ENCODE peak calls at places on chromosome 16, in seven cellular contexts. N, B, C, L, H, Y and U are unnamed samples.

GRCh38 chr16:55061126-55061525 is 130.5 kb downstream of the IRX5 start:
- DNase-seq in N (no peak), C (no peak), Y (no peak), B (no peak), H (no peak), L (no peak), U (no peak)

GRCh38 chr16:5062051-5062450 is 3.7 kb downstream of the C16orf89 start:
- DNase-seq in Y (no peak), C (no peak), N (no peak), L (no peak), B (no peak), H (no peak), U (no peak)

GRCh38 chr16:31219154-31219741 is 2.3 kb upstream of the PYDC1 start:
- DNase-seq in H (no peak), N (no peak), B (no peak), C (no peak), L (no peak), Y (no peak), U (no peak)

GRCh38 chr16:30557397-30557949 is 701 bp downstream of the ZNF764 start:
- DNase-seq in N (no peak), Y (no peak), H (no peak), L (no peak), B (no peak), C (peak), U (no peak)

GRCh38 chr16:47887496-47887895 is 268.3 kb downstream of the ABCC12 start:
- DNase-seq in C (no peak), Y (no peak), L (no peak), N (no peak), H (no peak), B (no peak), U (no peak)

GRCh38 chr16:48862087-48862532 is 252.1 kb upstream of the N4BP1 start:
- DNase-seq in H (peak), L (no peak), B (no peak), C (no peak), N (no peak), Y (no peak), U (no peak)

GRCh38 chr16:86313631-86314030 is 196.7 kb upstream of the FOXF1 start:
- DNase-seq in N (no peak), L (no peak), B (no peak), C (no peak), H (no peak), Y (no peak), U (no peak)

GRCh38 chr16:55543470-55543869 is 23.0 kb upstream of the CAPNS2 start:
- DNase-seq in L (peak), N (no peak), C (no peak), Y (no peak), B (no peak), H (no peak), U (no peak)

GRCh38 chr16:85220125-85220839 is 108.0 kb upstream of the CIBAR2 start:
- DNase-seq in Y (peak), N (peak), L (no peak), C (no peak), B (no peak), H (peak), U (peak)

GRCh38 chr16:56312556-56312955 is 112.8 kb downstream of the AMFR start:
- DNase-seq in H (no peak), L (no peak), N (no peak), Y (no peak), B (no peak), C (no peak), U (no peak)

GRCh38 chr16:67115649-67116048 is 5.9 kb downstream of the PHAF1 start:
- DNase-seq in L (no peak), C (no peak), H (peak), Y (no peak), B (no peak), N (no peak), U (no peak)

GRCh38 chr16:79726902-79727301 is 126.4 kb upstream of the MAF start:
- DNase-seq in N (no peak), L (no peak), B (no peak), Y (no peak), H (no peak), C (no peak), U (no peak)

GRCh38 chr16:65758620-65759019 is 607.9 kb upstream of the CDH5 start:
- DNase-seq in C (no peak), H (no peak), B (no peak), Y (no peak), L (no peak), N (no peak), U (no peak)

GRCh38 chr16:50889746-50890145 is 147.9 kb downstream of the CYLD start:
- DNase-seq in Y (no peak), N (no peak), L (no peak), H (no peak), C (no peak), B (no peak), U (no peak)

GRCh38 chr16:85004587-85005205 is 6.6 kb downstream of the ZDHHC7 start:
- DNase-seq in B (no peak), N (no peak), C (no peak), Y (peak), H (peak), L (peak), U (no peak)

GRCh38 chr16:641326-642188 is at the start of gene MCRIP2:
- DNase-seq in H (no peak), Y (peak), B (peak), C (peak), N (no peak), L (no peak), U (no peak)

GRCh38 chr16:47712276-47713224 is 251.4 kb downstream of the PHKB start:
- DNase-seq in Y (no peak), H (no peak), N (no peak), L (no peak), C (no peak), B (no peak), U (no peak)

GRCh38 chr16:13999895-14000425 is 71.2 kb upstream of the MRTFB start:
- DNase-seq in H (no peak), Y (no peak), L (no peak), B (no peak), C (no peak), N (no peak), U (no peak)

GRCh38 chr16:71262391-71262790 is 26.8 kb downstream of the CMTR2 start:
- DNase-seq in C (no peak), B (no peak), Y (no peak), L (no peak), N (no peak), H (no peak), U (no peak)

GRCh38 chr16:14485131-14485551 is 144.9 kb downstream of the PARN start:
- DNase-seq in N (no peak), Y (no peak), H (no peak), L (no peak), C (no peak), B (no peak), U (no peak)

GRCh38 chr16:69049146-69049545 is 56.3 kb upstream of the HAS3 start:
- DNase-seq in N (no peak), Y (no peak), C (no peak), B (no peak), H (peak), L (peak), U (no peak)

GRCh38 chr16:66814734-66815133 is 13.3 kb upstream of the TERB1 start:
- DNase-seq in N (no peak), B (no peak), Y (no peak), C (no peak), H (no peak), L (no peak), U (no peak)

GRCh38 chr16:48284772-48285409 is 37.6 kb upstream of the ABCC11 start:
- DNase-seq in B (no peak), N (no peak), L (no peak), C (peak), Y (no peak), H (no peak), U (no peak)

GRCh38 chr16:73057369-73058210 is 9.7 kb upstream of the ZFHX3 start:
- DNase-seq in B (peak), N (no peak), C (no peak), L (no peak), H (no peak), Y (no peak), U (no peak)

GRCh38 chr16:24670623-24671454 is 58.6 kb upstream of the TNRC6A start:
- DNase-seq in H (no peak), C (no peak), L (peak), N (no peak), B (no peak), Y (peak), U (peak)

GRCh38 chr16:81623365-81624102 is 155.6 kb upstream of the PLCG2 start:
- DNase-seq in Y (no peak), B (no peak), C (peak), H (no peak), L (no peak), N (no peak), U (no peak)

GRCh38 chr16:8740775-8741355 is 56.6 kb downstream of the TMEM186 start:
- DNase-seq in H (no peak), L (no peak), Y (no peak), B (no peak), N (no peak), C (no peak), U (no peak)

GRCh38 chr16:22161999-22162657 is at the start of gene SDR42E2:
- DNase-seq in B (peak), N (no peak), Y (no peak), L (no peak), H (no peak), C (no peak), U (no peak)

GRCh38 chr16:81615833-81616232 is 163.3 kb upstream of the PLCG2 start:
- DNase-seq in H (no peak), B (no peak), C (no peak), Y (no peak), L (no peak), N (no peak), U (no peak)

GRCh38 chr16:83574388-83574787 is 233.4 kb upstream of the HSBP1 start:
- DNase-seq in H (peak), B (no peak), L (peak), N (no peak), C (no peak), Y (peak), U (no peak)

GRCh38 chr16:70476272-70477020 is 22.1 kb downstream of the FCSK start:
- DNase-seq in B (no peak), Y (no peak), L (peak), C (no peak), H (peak), N (no peak), U (no peak)

GRCh38 chr16:85573696-85574641 is 39.2 kb upstream of the GSE1 start:
- DNase-seq in L (no peak), H (no peak), Y (no peak), B (no peak), C (no peak), N (peak), U (peak)

GRCh38 chr16:56946767-56947603 is 14.8 kb upstream of the CETP start:
- DNase-seq in Y (no peak), C (no peak), L (no peak), B (no peak), N (no peak), H (no peak), U (no peak)

GRCh38 chr16:23081675-23082119 is 67.6 kb downstream of the USP31 start:
- DNase-seq in B (no peak), H (peak), Y (peak), N (no peak), L (peak), C (no peak), U (no peak)

GRCh38 chr16:70250748-70251650 is 741 bp downstream of the EXOSC6 start:
- DNase-seq in B (no peak), Y (no peak), L (no peak), N (no peak), C (peak), H (no peak), U (no peak)

DNA sequence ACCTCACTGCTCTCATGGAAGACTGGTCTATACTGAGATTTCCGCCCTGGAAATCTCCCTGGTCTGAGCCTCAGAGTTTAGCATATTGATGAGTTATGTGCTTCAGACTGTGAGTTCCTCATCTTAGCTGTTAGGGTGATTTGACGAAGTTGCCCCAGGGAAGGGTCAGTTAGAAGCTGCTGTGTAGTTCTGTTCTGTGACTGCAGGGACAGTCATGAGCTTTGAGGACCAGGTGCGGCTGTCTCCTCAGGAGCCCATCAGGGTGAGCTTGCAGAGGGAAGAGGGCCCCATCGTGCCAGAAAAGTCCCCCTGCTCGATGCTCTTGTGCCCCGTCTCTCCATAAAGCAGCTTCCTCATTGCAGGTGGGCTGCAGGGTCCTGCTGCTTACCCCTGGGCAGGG is 28.3 kb upstream of the IL17C start:
- DNase-seq in B (no peak), L (no peak), C (no peak), N (no peak), Y (no peak), H (no peak), U (no peak)
- TF ChIP-seq CTCF in B (peak), L (peak), C (no peak), N (no peak), Y (no peak), H (peak), U (no peak)

DNA sequence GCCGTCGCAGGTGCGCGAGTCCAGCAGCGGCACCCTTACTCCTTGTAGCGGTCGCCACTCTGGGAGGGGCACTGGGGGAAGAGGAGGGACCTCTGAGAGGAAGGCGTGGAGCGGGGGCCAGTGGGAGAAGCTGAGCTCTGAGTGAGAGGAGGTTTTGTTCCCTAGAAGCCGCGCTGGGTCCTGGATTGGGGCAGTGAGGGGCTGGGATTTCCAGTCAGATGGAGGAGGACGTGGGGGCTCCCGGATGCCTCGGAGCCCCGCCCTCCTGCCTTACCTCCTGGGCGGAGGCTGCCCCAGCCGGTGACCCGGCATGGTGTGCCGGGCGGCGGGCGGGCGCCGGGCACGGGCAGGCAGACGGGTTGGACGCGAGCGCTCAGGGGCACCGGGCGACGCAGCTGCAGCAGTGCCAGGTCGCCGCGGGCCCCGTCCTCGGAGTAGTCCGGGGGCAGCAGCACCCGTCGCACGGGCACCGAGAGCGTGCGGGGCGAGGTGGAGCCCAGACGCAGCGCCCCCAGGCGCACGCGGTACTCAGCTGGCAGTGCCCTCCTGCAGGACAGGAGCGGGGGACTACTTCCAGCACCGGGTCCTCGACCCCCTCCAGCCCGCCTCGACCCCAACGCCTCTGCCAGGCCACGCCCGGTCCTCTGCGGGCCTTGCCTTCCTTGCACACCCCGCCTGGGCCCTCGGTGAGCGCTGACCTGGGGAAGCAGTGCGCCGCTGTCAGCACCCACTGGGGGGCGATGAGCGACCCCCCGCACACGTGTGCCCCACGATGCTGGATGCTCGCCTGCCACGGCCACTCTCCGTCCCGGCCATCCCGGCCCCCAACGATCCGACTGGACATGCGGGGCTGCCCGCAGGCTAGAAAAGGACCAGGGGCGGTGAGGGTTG is 2.0 kb downstream of the PRSS33 start:
- DNase-seq in L (no peak), Y (no peak), C (no peak), B (no peak), H (no peak), N (no peak), U (no peak)
- TF ChIP-seq CTCF in L (no peak), Y (no peak), C (no peak), B (no peak), H (peak), N (no peak), U (no peak)

GRCh38 chr16:28521436-28521835 is 14.8 kb upstream of the IL27 start:
- DNase-seq in H (no peak), B (no peak), C (no peak), L (no peak), Y (no peak), N (no peak), U (no peak)

GRCh38 chr16:28522792-28523191 is 16.0 kb downstream of the NUPR1 start:
- DNase-seq in B (no peak), C (no peak), H (no peak), Y (no peak), N (no peak), L (no peak), U (no peak)

GRCh38 chr16:28527985-28528384 is 10.8 kb downstream of the NUPR1 start:
- DNase-seq in Y (no peak), L (no peak), B (no peak), H (no peak), C (no peak), N (no peak), U (no peak)

GRCh38 chr16:28526201-28527099 is 12.3 kb downstream of the NUPR1 start:
- DNase-seq in N (no peak), B (no peak), C (no peak), L (no peak), Y (no peak), H (no peak), U (no peak)

DNA sequence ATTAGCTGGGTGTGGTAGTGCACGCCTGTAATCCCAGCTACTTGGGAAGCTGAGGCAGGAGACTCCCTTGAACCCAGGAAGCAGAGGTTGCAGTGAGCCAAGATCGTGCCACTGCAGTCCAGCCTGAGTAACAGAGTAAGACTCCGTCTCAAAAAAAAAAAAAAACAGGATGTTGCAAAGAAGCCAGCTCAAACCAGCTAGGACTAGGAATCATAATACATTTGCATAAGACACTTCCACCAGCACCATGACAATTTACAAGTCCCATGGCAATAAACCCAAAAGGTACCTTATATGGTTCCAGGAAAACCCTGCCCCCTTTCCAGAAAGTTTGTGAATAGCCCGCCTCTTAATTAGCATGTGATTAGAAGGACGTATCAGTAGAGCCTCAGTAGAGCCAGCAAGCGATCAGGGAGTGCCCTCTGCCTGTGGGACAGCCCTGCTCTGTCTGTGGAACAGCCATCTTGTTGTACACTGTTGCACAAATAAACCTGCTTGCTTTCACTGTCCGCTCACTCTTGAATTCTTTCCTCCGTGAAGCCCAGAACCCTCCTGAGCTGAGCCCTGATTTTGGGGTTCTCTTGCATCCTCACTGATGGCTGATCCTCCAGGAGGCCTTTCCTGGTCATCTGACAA is 14.1 kb downstream of the NUPR1 start:
- DNase-seq in Y (no peak), L (no peak), C (no peak), B (no peak), N (no peak), H (no peak), U (no peak)
- TF ChIP-seq CTCF in Y (no peak), L (no peak), C (no peak), B (no peak), N (no peak), H (no peak), U (no peak)

DNA sequence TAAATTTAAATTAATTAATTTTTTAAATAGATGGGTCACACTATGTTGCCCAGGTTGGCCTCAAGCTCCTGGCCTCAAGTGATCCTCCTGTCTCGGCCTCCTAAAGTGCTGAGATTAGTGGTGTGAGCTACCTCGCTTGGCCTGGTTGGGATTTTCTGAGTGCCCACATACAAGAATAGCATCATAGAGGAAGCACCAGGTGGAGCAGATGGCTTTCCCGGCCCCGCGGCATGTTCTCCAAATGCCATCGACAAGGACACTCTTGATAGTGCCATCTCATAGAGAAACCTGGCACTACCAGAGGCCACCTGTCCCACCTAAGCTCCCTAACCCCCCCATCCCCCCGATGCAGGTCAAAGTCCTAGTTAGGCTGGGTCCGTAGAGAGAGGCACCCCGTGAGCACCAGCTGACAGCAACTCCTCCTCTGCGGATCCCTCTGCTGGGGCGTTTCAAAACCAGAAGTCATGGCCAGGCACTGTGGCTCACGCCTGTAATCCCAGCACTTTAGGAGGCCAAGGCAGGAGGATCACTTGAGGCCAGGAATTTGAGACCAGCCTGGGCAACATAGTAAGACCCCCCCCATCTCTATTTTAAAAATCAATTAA is 65.9 kb downstream of the DNAH3 start:
- DNase-seq in Y (no peak), L (no peak), B (no peak), N (no peak), H (no peak), C (no peak), U (no peak)
- TF ChIP-seq CTCF in Y (no peak), L (no peak), B (no peak), N (no peak), H (no peak), C (no peak), U (no peak)

DNA sequence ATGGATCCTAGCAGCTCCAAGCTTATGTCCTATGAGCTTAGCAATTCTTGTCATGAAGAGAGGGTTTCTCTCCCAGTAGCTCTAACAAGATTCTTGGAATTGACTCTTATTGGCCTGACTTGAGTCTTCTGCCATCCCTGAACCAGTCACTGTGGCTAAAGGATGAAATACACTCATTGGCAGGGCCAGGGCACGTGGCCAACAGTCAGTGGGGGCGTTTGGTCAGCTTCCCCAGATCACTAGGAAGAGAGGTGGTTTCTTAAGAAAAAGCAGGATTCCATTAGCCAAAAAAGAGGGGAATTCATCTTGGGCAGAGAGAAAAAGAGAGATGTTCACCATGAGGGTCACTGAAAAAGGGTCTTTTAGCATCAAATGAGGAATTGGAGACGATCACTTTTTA is 363.2 kb downstream of the SNX29 start:
- DNase-seq in L (no peak), N (no peak), C (no peak), B (no peak), Y (no peak), H (no peak), U (no peak)
- TF ChIP-seq CTCF in L (no peak), N (no peak), C (no peak), B (no peak), Y (no peak), H (no peak), U (no peak)